ENCODE peak calls at places on chromosomes 3 and 15, in six cellular contexts. O is hypothalamus; H is CD4-positive, alpha-beta memory T cell; A is GM23338; I is NCI-H774; U is transverse colon. N is an unnamed sample.
A peak's percentile ranks its signal among the peaks of the same experiment; 100 is the strongest.

GRCh38 chr3:159881828-159882309 is 106.8 kb upstream of the IL12A start:
- DNase-seq in O (no peak), H (no peak), A (peak; percentile 52), I (no peak), U (no peak), N (no peak)

GRCh38 chr15:67039349-67040075 is 25.9 kb upstream of the SMAD3 start:
- DNase-seq in O (no peak), H (no peak), A (peak; percentile 70), I (no peak), U (no peak), N (no peak)

GRCh38 chr3:126850370-126851085 is 132.4 kb upstream of the PLXNA1 start:
- DNase-seq in O (no peak), H (no peak), A (peak; percentile 96), I (no peak), U (no peak), N (no peak)

GRCh38 chr15:40487816-40488682 is 17.3 kb downstream of the CHST14 start:
- DNase-seq in O (no peak), H (no peak), A (peak; percentile 26), I (no peak), U (no peak), N (no peak)

GRCh38 chr15:79849789-79850188 is 47.0 kb downstream of the MTHFS start:
- DNase-seq in O (no peak), H (no peak), A (peak; percentile 82), I (no peak), U (no peak), N (no peak)

GRCh38 chr3:190120161-190121060 is at the start of gene P3H2:
- DNase-seq in O (peak; percentile 24), H (peak; percentile 0), A (peak; percentile 93), I (no peak), U (peak; percentile 84), N (no peak)

GRCh38 chr15:50993598-50993997 is 85.1 kb downstream of the AP4E1 start:
- DNase-seq in O (no peak), H (no peak), A (no peak), I (no peak), U (no peak), N (no peak)

GRCh38 chr15:49741721-49742120 is 120.9 kb downstream of the DTWD1 start:
- DNase-seq in O (no peak), H (no peak), A (peak; percentile 3), I (no peak), U (peak; percentile 73), N (no peak)

GRCh38 chr3:101829066-101829830 is 20.1 kb upstream of the NFKBIZ start:
- DNase-seq in O (no peak), H (peak; percentile 44), A (no peak), I (no peak), U (peak; percentile 66), N (peak; percentile 79)

GRCh38 chr3:150998996-150999395 is 26.5 kb upstream of the CLRN1 start:
- DNase-seq in O (no peak), H (no peak), A (no peak), I (no peak), U (no peak), N (no peak)

GRCh38 chr3:25040739-25041138 is 387.3 kb upstream of the RARB start:
- DNase-seq in O (no peak), H (no peak), A (no peak), I (no peak), U (no peak), N (no peak)

GRCh38 chr3:94009612-94010011 is 18.8 kb downstream of the STX19 start:
- DNase-seq in O (no peak), H (no peak), A (no peak), I (no peak), U (no peak), N (no peak)

GRCh38 chr15:94844533-94845390 is 613.4 kb downstream of the MCTP2 start:
- DNase-seq in O (no peak), H (no peak), A (peak; percentile 70), I (peak; percentile 27), U (peak; percentile 91), N (peak; percentile 71)

GRCh38 chr3:121424549-121424948 is 121.2 kb downstream of the POLQ start:
- DNase-seq in O (no peak), H (no peak), A (no peak), I (no peak), U (no peak), N (no peak)

GRCh38 chr3:126997455-126998038 is 14.6 kb downstream of the PLXNA1 start:
- DNase-seq in O (no peak), H (no peak), A (no peak), I (no peak), U (no peak), N (no peak)

GRCh38 chr15:68279779-68280745 is 2.5 kb downstream of the FEM1B start:
- DNase-seq in O (no peak), H (no peak), A (peak; percentile 44), I (no peak), U (no peak), N (no peak)

GRCh38 chr3:55481918-55482495 is 5.1 kb downstream of the WNT5A start:
- DNase-seq in O (no peak), H (no peak), A (peak; percentile 64), I (no peak), U (no peak), N (peak; percentile 61)

GRCh38 chr3:156615592-156616173 is 58.7 kb upstream of the TIPARP start:
- DNase-seq in O (no peak), H (no peak), A (no peak), I (no peak), U (no peak), N (no peak)

GRCh38 chr3:41602121-41602520 is 359.8 kb downstream of the ULK4 start:
- DNase-seq in O (no peak), H (no peak), A (no peak), I (no peak), U (no peak), N (no peak)

GRCh38 chr3:13427662-13428603 is 7.8 kb upstream of the NUP210 start:
- DNase-seq in O (no peak), H (peak; percentile 68), A (no peak), I (no peak), U (no peak), N (no peak)

GRCh38 chr3:31981206-31982181 is at the start of the genes OSBPL10 and ZNF860:
- DNase-seq in O (peak; percentile 20), H (peak; percentile 24), A (peak; percentile 83), I (peak; percentile 30), U (peak; percentile 90), N (peak; percentile 91)

GRCh38 chr15:61018083-61018482 is 211.0 kb downstream of the RORA start:
- DNase-seq in O (no peak), H (no peak), A (no peak), I (no peak), U (no peak), N (no peak)

GRCh38 chr15:60869851-60870250 is 359.3 kb downstream of the RORA start:
- DNase-seq in O (no peak), H (no peak), A (no peak), I (no peak), U (no peak), N (no peak)